ENCODE peak calls at places on chromosomes 11 and 22, in four cellular contexts. M, Z, V and C are unnamed samples.

GRCh38 chr22:31969789-31970489 is 25.6 kb downstream of the YWHAH start:
- DNase-seq in V (peak), Z (peak), M (peak), C (peak)

GRCh38 chr11:2557381-2557780 is 112.6 kb downstream of the KCNQ1 start:
- DNase-seq in Z (no peak), M (no peak), V (no peak), C (no peak)

GRCh38 chr22:33330534-33330933 is 272.4 kb upstream of the SYN3 start:
- DNase-seq in Z (no peak), M (no peak), V (no peak), C (no peak)

GRCh38 chr11:10107522-10107921 is 186.5 kb downstream of the SBF2 start:
- DNase-seq in V (no peak), Z (no peak), M (no peak), C (no peak)

GRCh38 chr22:28440517-28441366 is 238.9 kb downstream of the TTC28 start:
- DNase-seq in V (no peak), Z (no peak), M (no peak), C (peak)

GRCh38 chr11:34243620-34244493 is 114.0 kb downstream of the ABTB2 start:
- DNase-seq in Z (peak), M (peak), V (no peak), C (no peak)

GRCh38 chr11:11501546-11502274 is 120.1 kb downstream of the GALNT18 start:
- DNase-seq in Z (no peak), M (no peak), V (no peak), C (no peak)

GRCh38 chr11:5808500-5809121 is at the start of gene OR52N2:
- DNase-seq in V (peak), Z (peak), M (peak), C (peak)